ENCODE peak calls at places on chromosomes 16 and 17, in eight cellular contexts. N is endothelial cell of umbilical vein; U is IMR-90; D is transverse colon; Q is Peyer's patch; V is esophagus squamous epithelium; H is neural progenitor cell; W is CD8-positive, alpha-beta T cell. T is an unnamed sample.
A peak's percentile ranks its signal among the peaks of the same experiment; 100 is the strongest.

GRCh38 chr16:11085025-11085485 is 140.7 kb downstream of the CLEC16A start:
- DNase-seq in D (no peak), W (no peak), H (peak; percentile 32), U (peak; percentile 47), N (no peak), V (no peak), Q (no peak), T (no peak)

GRCh38 chr17:979539-980405 is at the start of gene NXN:
- DNase-seq in H (peak; percentile 94), W (peak; percentile 89), V (peak; percentile 18), D (peak; percentile 92), U (peak; percentile 65), Q (peak; percentile 93), N (peak; percentile 80), T (peak; percentile 80)

GRCh38 chr17:80992948-80993624 is 1.4 kb downstream of the CHMP6 start:
- DNase-seq in V (no peak), D (no peak), W (no peak), Q (no peak), N (no peak), U (no peak), H (no peak), T (no peak)

GRCh38 chr17:4679652-4680051 is 24.3 kb downstream of the PELP1 start:
- DNase-seq in N (peak; percentile 42), H (no peak), V (no peak), U (peak; percentile 79), W (no peak), Q (peak; percentile 68), D (no peak), T (no peak)

GRCh38 chr17:47694018-47694817 is at the start of gene TBKBP1:
- DNase-seq in N (peak; percentile 50), H (peak; percentile 94), Q (peak; percentile 74), U (peak; percentile 38), V (no peak), D (peak; percentile 43), W (no peak), T (no peak)

GRCh38 chr16:20904507-20905079 is 4.0 kb downstream of the LYRM1 start:
- DNase-seq in D (no peak), Q (no peak), N (peak; percentile 97), H (no peak), W (no peak), U (peak; percentile 60), V (no peak), T (no peak)

GRCh38 chr17:31696184-31696602 is 162.9 kb downstream of the COPRS start:
- DNase-seq in U (peak; percentile 88), H (peak; percentile 94), D (peak; percentile 52), Q (peak; percentile 58), V (no peak), W (no peak), N (no peak), T (peak; percentile 78)

GRCh38 chr17:63439682-63440081 is 6.4 kb downstream of the CYB561 start:
- DNase-seq in V (no peak), W (no peak), U (peak; percentile 51), H (no peak), N (peak; percentile 32), D (no peak), Q (no peak), T (no peak)

GRCh38 chr16:64346080-64346479 is 775.8 kb downstream of the CDH11 start:
- DNase-seq in U (no peak), N (no peak), W (no peak), V (no peak), D (no peak), H (no peak), Q (no peak), T (no peak)

GRCh38 chr17:80888276-80889160 is 103.1 kb upstream of the CHMP6 start:
- DNase-seq in W (no peak), N (no peak), U (no peak), Q (no peak), D (no peak), V (no peak), H (no peak), T (no peak)

GRCh38 chr16:70675851-70676513 is 9.9 kb downstream of the MTSS2 start:
- DNase-seq in H (no peak), Q (no peak), V (no peak), D (no peak), U (no peak), N (no peak), W (no peak), T (no peak)

GRCh38 chr16:11405331-11406176 is 60.3 kb downstream of the RMI2 start:
- DNase-seq in W (peak; percentile 11), D (peak; percentile 33), Q (peak; percentile 73), V (no peak), N (peak; percentile 29), U (peak; percentile 8), H (peak; percentile 56), T (no peak)

GRCh38 chr17:57593739-57594462 is 151.2 kb downstream of the CCDC182 start:
- DNase-seq in Q (no peak), D (no peak), N (no peak), W (no peak), V (no peak), H (no peak), U (no peak), T (no peak)

GRCh38 chr16:28925386-28926228 is 569 bp upstream of the RABEP2 start:
- DNase-seq in W (peak; percentile 66), U (peak; percentile 68), Q (peak; percentile 86), N (peak; percentile 80), V (peak; percentile 61), D (peak; percentile 76), H (peak; percentile 91), T (peak; percentile 85)

GRCh38 chr16:48919791-48920190 is 309.8 kb upstream of the N4BP1 start:
- DNase-seq in U (no peak), H (no peak), N (no peak), D (no peak), W (no peak), V (no peak), Q (no peak), T (no peak)

GRCh38 chr17:57114085-57114673 is 29.1 kb downstream of the AKAP1 start:
- DNase-seq in N (peak; percentile 32), H (peak; percentile 63), W (peak; percentile 54), U (peak; percentile 6), D (peak; percentile 68), V (no peak), Q (peak; percentile 86), T (no peak)

GRCh38 chr16:30951785-30952184 is 2.9 kb downstream of the ORAI3 start:
- DNase-seq in W (no peak), N (peak; percentile 67), D (peak; percentile 54), Q (no peak), V (no peak), H (no peak), U (peak; percentile 70), T (peak; percentile 93)

GRCh38 chr17:44758414-44759095 is at the start of gene ADAM11:
- DNase-seq in U (no peak), W (no peak), Q (no peak), H (peak; percentile 69), N (no peak), V (no peak), D (no peak), T (no peak)

DNA sequence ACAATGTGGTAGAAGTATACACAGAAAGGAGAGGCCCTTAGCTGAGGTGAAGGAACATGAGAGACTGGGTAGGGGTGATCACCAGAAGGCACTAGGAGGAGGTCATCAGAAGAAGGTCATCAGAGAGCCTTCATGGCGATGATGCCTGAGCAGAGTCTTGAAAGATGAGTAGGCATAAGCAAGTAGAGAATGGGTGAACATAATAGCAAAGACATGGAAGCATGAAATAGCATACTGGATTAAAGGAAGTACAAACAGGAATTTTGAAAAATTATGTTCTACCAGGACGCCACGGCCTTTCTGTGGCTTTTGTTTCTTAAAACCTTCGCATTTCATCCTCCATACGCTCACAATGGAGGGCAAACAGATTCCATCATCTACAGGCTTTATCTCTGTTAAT is 2.9 kb downstream of the IKZF3 start:
- DNase-seq in N (no peak), D (no peak), V (no peak), U (no peak), W (no peak), Q (no peak), H (no peak), T (no peak)
- H3K4me1 ChIP-seq in N (no peaks in the 10 kb centered on the region), D (peaks cover 8% of the 10 kb centered on the region), V (no peaks in the 10 kb centered on the region), U (peaks cover 2% of the 10 kb centered on the region), W (peaks cover 55% of the 10 kb centered on the region), Q (no peaks in the 10 kb centered on the region), H (no peaks in the 10 kb centered on the region), T (peaks cover 8% of the 10 kb centered on the region)

GRCh38 chr17:77011173-77012011 is 129.4 kb upstream of the SEC14L1 start:
- DNase-seq in W (peak; percentile 37), H (peak; percentile 61), Q (peak; percentile 74), U (peak; percentile 31), D (peak; percentile 41), N (peak; percentile 53), V (no peak), T (no peak)
- TF ChIP-seq CTCF in W (peak; percentile 81), H (peak; percentile 88), Q (peak; percentile 26), U (peak; percentile 59), D (peak; percentile 47), N (peak; percentile 56), V (peak; percentile 40), T (peak; percentile 36)

DNA sequence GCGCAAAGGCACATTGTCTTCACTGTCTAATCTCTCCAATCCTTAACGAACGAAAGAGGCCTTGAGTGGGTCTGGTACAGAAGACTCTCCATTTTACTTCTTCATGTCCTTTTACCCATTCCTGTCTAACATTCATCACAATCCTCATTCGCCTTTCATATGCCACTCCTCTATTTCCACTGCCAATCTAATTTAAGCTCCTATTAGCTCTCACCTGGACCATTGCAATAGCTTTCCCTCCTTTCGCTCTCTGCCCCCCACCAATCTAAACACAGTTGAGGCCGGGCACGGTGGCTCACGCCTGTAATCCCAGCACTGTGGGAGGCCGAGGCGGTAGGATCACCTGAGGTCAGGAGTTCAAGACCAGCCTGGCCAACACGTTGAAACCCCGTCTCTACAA is 6.3 kb upstream of the SLFN14 start:
- DNase-seq in N (no peak), H (no peak), Q (no peak), V (no peak), D (no peak), W (no peak), U (no peak), T (no peak)
- H3K4me3 ChIP-seq in N (no peak overlapping the region), H (peak overlapping the region; percentile 94), Q (no peak overlapping the region), V (peak overlapping the region; percentile 68), D (peak overlapping the region; percentile 61), W (no peak overlapping the region), U (no peak overlapping the region), T (peak overlapping the region; percentile 74)

GRCh38 chr16:74607967-74608356 is 1.0 kb upstream of the GLG1 start:
- DNase-seq in W (no peak), Q (no peak), H (peak; percentile 63), V (no peak), N (no peak), D (no peak), U (peak; percentile 40), T (no peak)

GRCh38 chr16:74607310-74607966 is 524 bp upstream of the GLG1 start:
- DNase-seq in V (no peak), H (no peak), N (no peak), Q (no peak), W (no peak), D (no peak), U (no peak), T (no peak)

GRCh38 chr16:74606521-74607309 is at the start of gene GLG1:
- DNase-seq in H (peak; percentile 97), N (peak; percentile 94), Q (peak; percentile 96), D (peak; percentile 94), W (peak; percentile 87), U (peak; percentile 89), V (peak; percentile 59), T (peak; percentile 88)

GRCh38 chr16:74608944-74609343 is 2.0 kb upstream of the GLG1 start:
- DNase-seq in V (no peak), W (peak; percentile 30), H (no peak), U (no peak), Q (no peak), D (no peak), N (no peak), T (no peak)

GRCh38 chr16:74608381-74608780 is 1.5 kb upstream of the GLG1 start:
- DNase-seq in H (no peak), N (no peak), W (no peak), D (no peak), V (no peak), U (no peak), Q (no peak), T (no peak)
- H3K4me1 ChIP-seq in H (peaks cover 21% of the 10 kb centered on the region), N (peaks cover 26% of the 10 kb centered on the region), W (peaks cover 49% of the 10 kb centered on the region), D (peaks cover 21% of the 10 kb centered on the region), V (peaks cover 11% of the 10 kb centered on the region), U (peaks cover 13% of the 10 kb centered on the region), Q (peaks cover 6% of the 10 kb centered on the region), T (no peaks in the 10 kb centered on the region)

T was measured in right atrium auricular region.